ENCODE peak calls at places on chromosomes 6 and 20, in six cellular contexts. W is iris pigment epithelial cell; J is foreskin melanocyte; P is HuH-7.5; I is stimulated activated CD4-positive, alpha-beta T cell treated with anti-CD3 and anti-CD28 coated beads, Interleukin-12 subunit alpha, Interleukin-12 subunit beta, amount 100 ng/mL, for 24 hours; N is dorsolateral prefrontal cortex. M is an unnamed sample.
A peak's percentile ranks its signal among the peaks of the same experiment; 100 is the strongest.

GRCh38 chr6:148711833-148712653 is 34.8 kb upstream of the UST start:
- DNase-seq in N (no peak), W (no peak), I (no peak), J (no peak), P (no peak), M (no peak)

GRCh38 chr20:63658749-63659187 is 656 bp downstream of the RTEL1 start:
- DNase-seq in W (peak; percentile 62), N (no peak), I (no peak), P (no peak), J (no peak), M (no peak)

GRCh38 chr20:25548613-25549086 is 36.7 kb downstream of the NINL start:
- DNase-seq in N (no peak), I (no peak), W (no peak), J (no peak), P (no peak), M (no peak)

GRCh38 chr20:4243071-4243470 is 227.7 kb upstream of the RNF24 start:
- DNase-seq in I (no peak), P (no peak), J (no peak), W (no peak), N (no peak), M (no peak)

GRCh38 chr6:170029416-170030283 is 261.2 kb downstream of the DLL1 start:
- DNase-seq in I (no peak), P (no peak), W (no peak), J (no peak), N (no peak), M (no peak)

GRCh38 chr6:111706841-111707391 is 101.2 kb upstream of the TRAF3IP2 start:
- DNase-seq in N (no peak), W (no peak), I (no peak), J (no peak), P (no peak), M (no peak)

GRCh38 chr20:48898210-48898609 is 23.3 kb upstream of the ARFGEF2 start:
- DNase-seq in I (no peak), N (no peak), J (no peak), W (peak; percentile 21), P (no peak), M (no peak)

GRCh38 chr6:77812304-77812703 is 159.5 kb downstream of the MEI4 start:
- DNase-seq in J (no peak), P (no peak), W (no peak), I (no peak), N (no peak), M (no peak)

GRCh38 chr20:63692436-63693078 is 3.9 kb upstream of the TNFRSF6B start:
- DNase-seq in P (no peak), N (no peak), W (no peak), J (peak; percentile 35), I (no peak), M (no peak)

GRCh38 chr20:20364747-20365558 is 3.0 kb upstream of the INSM1 start:
- DNase-seq in P (peak; percentile 18), N (no peak), J (no peak), I (peak; percentile 15), W (no peak), M (no peak)

GRCh38 chr20:19757487-19757972 is 528 bp upstream of the RIN2 start:
- DNase-seq in N (peak; percentile 13), J (peak; percentile 40), P (peak; percentile 74), W (peak; percentile 75), I (no peak), M (no peak)

GRCh38 chr20:11797161-11797560 is 120.5 kb upstream of the BTBD3 start:
- DNase-seq in P (no peak), J (no peak), I (no peak), N (no peak), W (no peak), M (no peak)